ENCODE peak calls at places on chromosomes 3 and 15, in five cellular contexts. One of them, this sample, is unnamed.

GRCh38 chr15:83659011-83659811 is 5.3 kb downstream of the ADAMTSL3 start:
- DNase-seq in cardiac fibroblast: no peak
- DNase-seq in fibroblast of villous mesenchyme: no peak
- DNase-seq in neural crest cell: no peak
- DNase-seq in hepatocyte: no peak
- DNase-seq in this sample: no peak

GRCh38 chr3:20569310-20569709 is 383.3 kb upstream of the SGO1 start:
- DNase-seq in fibroblast of villous mesenchyme: no peak
- DNase-seq in neural crest cell: no peak
- DNase-seq in hepatocyte: no peak
- DNase-seq in cardiac fibroblast: no peak
- DNase-seq in this sample: no peak

GRCh38 chr3:140931016-140931454 is 10.6 kb upstream of the SLC25A36 start:
- DNase-seq in cardiac fibroblast: peak
- DNase-seq in neural crest cell: no peak
- DNase-seq in fibroblast of villous mesenchyme: no peak
- DNase-seq in hepatocyte: no peak
- DNase-seq in this sample: peak

GRCh38 chr15:101013151-101013550 is 94.0 kb downstream of the LRRK1 start:
- DNase-seq in hepatocyte: no peak
- DNase-seq in fibroblast of villous mesenchyme: no peak
- DNase-seq in neural crest cell: no peak
- DNase-seq in cardiac fibroblast: no peak
- DNase-seq in this sample: no peak

GRCh38 chr3:127750226-127751031 is 71.9 kb downstream of the MGLL start:
- DNase-seq in cardiac fibroblast: peak
- DNase-seq in hepatocyte: no peak
- DNase-seq in fibroblast of villous mesenchyme: peak
- DNase-seq in neural crest cell: no peak
- DNase-seq in this sample: no peak

GRCh38 chr3:162142511-162142910 is 645.9 kb downstream of the OTOL1 start:
- DNase-seq in cardiac fibroblast: peak
- DNase-seq in neural crest cell: no peak
- DNase-seq in fibroblast of villous mesenchyme: peak
- DNase-seq in hepatocyte: no peak
- DNase-seq in this sample: no peak

GRCh38 chr3:187281191-187281714 is 10.3 kb downstream of the MASP1 start:
- DNase-seq in hepatocyte: peak
- DNase-seq in neural crest cell: no peak
- DNase-seq in cardiac fibroblast: peak
- DNase-seq in fibroblast of villous mesenchyme: peak
- DNase-seq in this sample: no peak

GRCh38 chr3:62065985-62066693 is 307.2 kb downstream of the FEZF2 start:
- DNase-seq in cardiac fibroblast: peak
- DNase-seq in hepatocyte: peak
- DNase-seq in fibroblast of villous mesenchyme: peak
- DNase-seq in neural crest cell: no peak
- DNase-seq in this sample: no peak

GRCh38 chr3:53816430-53816829 is 29.8 kb downstream of the CHDH start:
- DNase-seq in fibroblast of villous mesenchyme: no peak
- DNase-seq in neural crest cell: no peak
- DNase-seq in hepatocyte: no peak
- DNase-seq in cardiac fibroblast: no peak
- DNase-seq in this sample: no peak

GRCh38 chr15:41811432-41812195 is 16.3 kb upstream of the JMJD7 start:
- DNase-seq in cardiac fibroblast: peak
- DNase-seq in fibroblast of villous mesenchyme: peak
- DNase-seq in neural crest cell: peak
- DNase-seq in hepatocyte: peak
- DNase-seq in this sample: peak

GRCh38 chr3:22922317-22922716 is 280.8 kb upstream of the UBE2E2 start:
- DNase-seq in cardiac fibroblast: peak
- DNase-seq in hepatocyte: no peak
- DNase-seq in neural crest cell: no peak
- DNase-seq in fibroblast of villous mesenchyme: no peak
- DNase-seq in this sample: no peak

GRCh38 chr3:187946031-187946691 is 200.9 kb upstream of the BCL6 start:
- DNase-seq in cardiac fibroblast: peak
- DNase-seq in neural crest cell: no peak
- DNase-seq in hepatocyte: peak
- DNase-seq in fibroblast of villous mesenchyme: peak
- DNase-seq in this sample: no peak

GRCh38 chr3:129013491-129013891 is 12.4 kb downstream of the EFCC1 start:
- DNase-seq in cardiac fibroblast: no peak
- DNase-seq in fibroblast of villous mesenchyme: no peak
- DNase-seq in neural crest cell: no peak
- DNase-seq in hepatocyte: no peak
- DNase-seq in this sample: no peak

GRCh38 chr3:81910244-81910852 is 148.9 kb upstream of the GBE1 start:
- DNase-seq in fibroblast of villous mesenchyme: peak
- DNase-seq in cardiac fibroblast: peak
- DNase-seq in neural crest cell: peak
- DNase-seq in hepatocyte: peak
- DNase-seq in this sample: peak

GRCh38 chr3:32336123-32336518 is 55.5 kb upstream of the CMTM7 start:
- DNase-seq in cardiac fibroblast: no peak
- DNase-seq in hepatocyte: no peak
- DNase-seq in neural crest cell: no peak
- DNase-seq in fibroblast of villous mesenchyme: no peak
- DNase-seq in this sample: no peak

GRCh38 chr3:197302696-197303341 is 4.4 kb upstream of the DLG1 start:
- DNase-seq in hepatocyte: peak
- DNase-seq in cardiac fibroblast: peak
- DNase-seq in neural crest cell: no peak
- DNase-seq in fibroblast of villous mesenchyme: peak
- DNase-seq in this sample: no peak

GRCh38 chr3:168047190-168047795 is 48.4 kb downstream of the GOLIM4 start:
- DNase-seq in cardiac fibroblast: peak
- DNase-seq in neural crest cell: no peak
- DNase-seq in hepatocyte: peak
- DNase-seq in fibroblast of villous mesenchyme: peak
- DNase-seq in this sample: peak

GRCh38 chr3:70358978-70359580 is 46.6 kb upstream of the MDFIC2 start:
- DNase-seq in fibroblast of villous mesenchyme: peak
- DNase-seq in hepatocyte: peak
- DNase-seq in cardiac fibroblast: peak
- DNase-seq in neural crest cell: peak
- DNase-seq in this sample: peak

GRCh38 chr3:43790060-43790459 is 99.3 kb downstream of the ABHD5 start:
- DNase-seq in fibroblast of villous mesenchyme: no peak
- DNase-seq in cardiac fibroblast: no peak
- DNase-seq in neural crest cell: no peak
- DNase-seq in hepatocyte: no peak
- DNase-seq in this sample: no peak

GRCh38 chr3:69388241-69388640 is 2.4 kb upstream of the FRMD4B start:
- DNase-seq in cardiac fibroblast: no peak
- DNase-seq in neural crest cell: no peak
- DNase-seq in fibroblast of villous mesenchyme: no peak
- DNase-seq in hepatocyte: no peak
- DNase-seq in this sample: no peak

GRCh38 chr3:185605566-185605965 is 19.5 kb downstream of the SENP2 start:
- DNase-seq in hepatocyte: no peak
- DNase-seq in neural crest cell: no peak
- DNase-seq in cardiac fibroblast: no peak
- DNase-seq in fibroblast of villous mesenchyme: no peak
- DNase-seq in this sample: no peak

GRCh38 chr3:30091611-30092135 is 514.7 kb upstream of the TGFBR2 start:
- DNase-seq in hepatocyte: no peak
- DNase-seq in fibroblast of villous mesenchyme: no peak
- DNase-seq in cardiac fibroblast: no peak
- DNase-seq in neural crest cell: no peak
- DNase-seq in this sample: no peak

GRCh38 chr3:186099178-186099577 is 9.7 kb downstream of the ETV5 start:
- DNase-seq in fibroblast of villous mesenchyme: peak
- DNase-seq in cardiac fibroblast: peak
- DNase-seq in hepatocyte: peak
- DNase-seq in neural crest cell: no peak
- DNase-seq in this sample: no peak

GRCh38 chr15:39783244-39783820 is 691 bp upstream of the FSIP1 start:
- DNase-seq in neural crest cell: no peak
- DNase-seq in cardiac fibroblast: peak
- DNase-seq in hepatocyte: no peak
- DNase-seq in fibroblast of villous mesenchyme: peak
- DNase-seq in this sample: no peak

DNA sequence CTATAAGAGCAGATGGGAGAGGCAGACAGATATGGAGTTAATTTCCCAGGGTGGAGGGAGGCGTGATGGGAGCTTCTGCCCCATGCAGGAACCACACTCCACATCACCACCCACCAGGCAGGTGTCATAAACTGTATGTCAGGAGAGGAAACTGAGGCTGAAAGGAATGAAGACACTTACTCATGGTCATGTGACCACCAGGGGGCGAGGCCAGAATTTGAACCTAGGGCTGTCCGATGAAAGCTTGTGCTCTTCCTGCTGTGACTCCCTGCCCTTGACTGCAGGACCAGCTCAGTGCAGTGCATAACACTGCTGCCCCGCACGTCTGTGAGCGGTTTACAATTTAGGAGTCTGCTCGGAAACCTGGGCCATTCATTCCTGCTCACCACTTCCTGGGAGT is 28.8 kb downstream of the NUP210 start:
- DNase-seq in cardiac fibroblast: no peak
- DNase-seq in fibroblast of villous mesenchyme: no peak
- DNase-seq in hepatocyte: no peak
- DNase-seq in neural crest cell: no peak
- DNase-seq in this sample: no peak
- TF ChIP-seq CTCF in cardiac fibroblast: no peak
- TF ChIP-seq CTCF in fibroblast of villous mesenchyme: peak
- TF ChIP-seq CTCF in hepatocyte: no peak
- TF ChIP-seq CTCF in neural crest cell: peak
- TF ChIP-seq CTCF in this sample: peak

DNA sequence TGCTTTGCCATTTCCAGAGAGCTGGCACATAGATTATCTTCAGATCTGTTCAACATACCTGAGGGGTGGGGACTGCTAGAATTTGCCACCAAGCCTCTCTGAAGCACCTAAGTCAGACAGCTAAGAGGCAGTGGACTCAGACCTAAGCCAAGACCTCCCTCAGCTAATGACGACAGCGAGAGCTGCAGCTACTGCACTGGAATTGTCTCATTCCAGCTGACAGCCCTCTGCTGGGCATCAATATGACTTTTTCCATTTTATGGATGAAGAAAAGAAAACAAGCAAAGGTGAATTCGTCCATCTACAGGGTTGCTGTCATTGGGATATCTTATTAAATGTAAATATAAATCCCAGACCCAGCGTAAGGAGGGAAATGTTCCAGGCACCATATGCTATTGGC is 85.3 kb upstream of the LRTM1 start:
- DNase-seq in fibroblast of villous mesenchyme: peak
- DNase-seq in cardiac fibroblast: peak
- DNase-seq in neural crest cell: no peak
- DNase-seq in hepatocyte: peak
- DNase-seq in this sample: no peak
- TF ChIP-seq CTCF in fibroblast of villous mesenchyme: peak
- TF ChIP-seq CTCF in cardiac fibroblast: no peak
- TF ChIP-seq CTCF in neural crest cell: peak
- TF ChIP-seq CTCF in hepatocyte: peak
- TF ChIP-seq CTCF in this sample: no peak

GRCh38 chr3:100776097-100776729 is 66.9 kb downstream of the TFG start:
- DNase-seq in fibroblast of villous mesenchyme: no peak
- DNase-seq in neural crest cell: no peak
- DNase-seq in cardiac fibroblast: no peak
- DNase-seq in hepatocyte: no peak
- DNase-seq in this sample: no peak
- TF ChIP-seq CTCF in fibroblast of villous mesenchyme: no peak
- TF ChIP-seq CTCF in neural crest cell: no peak
- TF ChIP-seq CTCF in cardiac fibroblast: no peak
- TF ChIP-seq CTCF in hepatocyte: no peak
- TF ChIP-seq CTCF in this sample: no peak

GRCh38 chr15:31098953-31099740 is 2.4 kb downstream of the TRPM1 start:
- DNase-seq in cardiac fibroblast: no peak
- DNase-seq in hepatocyte: no peak
- DNase-seq in fibroblast of villous mesenchyme: no peak
- DNase-seq in neural crest cell: no peak
- DNase-seq in this sample: no peak
- TF ChIP-seq CTCF in cardiac fibroblast: no peak
- TF ChIP-seq CTCF in hepatocyte: no peak
- TF ChIP-seq CTCF in fibroblast of villous mesenchyme: no peak
- TF ChIP-seq CTCF in neural crest cell: no peak
- TF ChIP-seq CTCF in this sample: no peak

DNA sequence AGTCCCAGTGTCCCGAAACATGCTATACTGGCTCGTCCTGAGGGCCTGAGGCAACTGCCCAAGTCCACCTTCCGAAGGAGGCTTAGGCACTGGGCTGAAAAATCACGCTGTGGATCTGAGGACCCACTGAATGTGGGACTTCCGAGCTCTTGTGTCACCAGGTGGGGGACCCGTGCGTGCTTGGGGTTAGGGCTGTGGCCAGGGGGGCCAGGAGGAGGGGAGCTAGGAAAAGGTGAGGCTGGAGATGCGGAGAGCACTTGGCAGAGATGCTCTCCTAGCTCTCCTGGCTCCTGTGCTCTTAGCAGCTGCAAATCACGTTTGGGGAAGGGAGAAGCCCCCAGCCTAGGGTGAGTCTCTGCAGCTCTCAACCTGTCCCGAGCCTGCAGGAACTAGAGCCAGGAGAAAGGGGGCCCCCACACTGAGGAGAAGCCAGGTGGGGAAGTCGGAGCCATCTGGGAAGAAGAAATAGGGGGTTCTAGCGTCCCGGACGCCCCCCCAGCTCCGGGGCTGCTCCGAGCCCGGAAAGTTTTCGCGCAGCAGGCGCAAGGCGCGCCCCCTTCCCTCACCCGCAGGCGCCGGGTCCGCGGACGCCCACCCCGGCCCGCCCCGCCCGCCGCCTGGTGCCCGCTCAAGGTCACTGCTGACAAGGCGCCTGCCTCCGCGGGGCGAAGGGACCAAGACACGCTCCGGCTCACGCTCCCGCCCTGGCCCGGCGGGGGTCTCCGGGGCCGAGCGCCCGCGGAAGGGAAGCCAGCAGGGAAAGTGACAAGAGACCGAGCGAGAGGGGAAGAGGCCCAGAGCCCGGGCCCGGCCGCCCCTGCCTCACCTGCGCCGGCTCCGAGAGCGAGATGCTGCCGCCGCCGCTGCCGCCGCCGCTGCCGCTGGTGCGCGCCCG is 108.7 kb upstream of the SLC6A11 start:
- DNase-seq in fibroblast of villous mesenchyme: no peak
- DNase-seq in cardiac fibroblast: no peak
- DNase-seq in hepatocyte: no peak
- DNase-seq in neural crest cell: peak
- DNase-seq in this sample: peak
- TF ChIP-seq CTCF in fibroblast of villous mesenchyme: no peak
- TF ChIP-seq CTCF in cardiac fibroblast: no peak
- TF ChIP-seq CTCF in hepatocyte: no peak
- TF ChIP-seq CTCF in neural crest cell: peak
- TF ChIP-seq CTCF in this sample: no peak